ENCODE peak calls at places on chromosomes 4 and X, in ten cellular contexts. One of them, this sample, is unnamed.

GRCh38 chrX:2691543-2692220 is 587 bp downstream of the CD99 start:
- DNase-seq in uterus: peak
- DNase-seq in NCI-H524: no peak
- DNase-seq in osteocyte: no peak
- DNase-seq in gastrocnemius medialis: peak
- DNase-seq in ecto neural progenitor cell: peak
- DNase-seq in vagina: no peak
- DNase-seq in WTC11: no peak
- DNase-seq in foreskin fibroblast: no peak
- DNase-seq in hepatic stellate cell: peak
- DNase-seq in this sample: no peak

GRCh38 chrX:13747836-13748235 is 13.3 kb downstream of the OFD1 start:
- DNase-seq in osteocyte: no peak
- DNase-seq in hepatic stellate cell: peak
- DNase-seq in gastrocnemius medialis: no peak
- DNase-seq in uterus: no peak
- DNase-seq in NCI-H524: no peak
- DNase-seq in vagina: no peak
- DNase-seq in WTC11: peak
- DNase-seq in ecto neural progenitor cell: no peak
- DNase-seq in foreskin fibroblast: no peak
- DNase-seq in this sample: no peak

GRCh38 chr4:4880492-4880891 is 21.0 kb downstream of the MSX1 start:
- DNase-seq in WTC11: no peak
- DNase-seq in foreskin fibroblast: no peak
- DNase-seq in osteocyte: no peak
- DNase-seq in hepatic stellate cell: no peak
- DNase-seq in NCI-H524: no peak
- DNase-seq in gastrocnemius medialis: no peak
- DNase-seq in vagina: no peak
- DNase-seq in ecto neural progenitor cell: no peak
- DNase-seq in uterus: no peak
- DNase-seq in this sample: no peak

GRCh38 chr4:38069271-38069760 is 109.1 kb downstream of the PTTG2 start:
- DNase-seq in WTC11: peak
- DNase-seq in gastrocnemius medialis: no peak
- DNase-seq in NCI-H524: no peak
- DNase-seq in vagina: peak
- DNase-seq in foreskin fibroblast: no peak
- DNase-seq in uterus: peak
- DNase-seq in osteocyte: no peak
- DNase-seq in hepatic stellate cell: peak
- DNase-seq in ecto neural progenitor cell: no peak
- DNase-seq in this sample: no peak

GRCh38 chr4:188417181-188417580 is 277.9 kb downstream of the TRIML1 start:
- DNase-seq in uterus: no peak
- DNase-seq in ecto neural progenitor cell: peak
- DNase-seq in foreskin fibroblast: no peak
- DNase-seq in NCI-H524: no peak
- DNase-seq in vagina: no peak
- DNase-seq in WTC11: peak
- DNase-seq in hepatic stellate cell: no peak
- DNase-seq in gastrocnemius medialis: no peak
- DNase-seq in osteocyte: no peak
- DNase-seq in this sample: no peak

GRCh38 chrX:123330229-123330942 is 146.3 kb downstream of the GRIA3 start:
- DNase-seq in hepatic stellate cell: no peak
- DNase-seq in WTC11: no peak
- DNase-seq in ecto neural progenitor cell: no peak
- DNase-seq in osteocyte: no peak
- DNase-seq in vagina: no peak
- DNase-seq in foreskin fibroblast: no peak
- DNase-seq in gastrocnemius medialis: no peak
- DNase-seq in uterus: no peak
- DNase-seq in NCI-H524: no peak
- DNase-seq in this sample: no peak

GRCh38 chrX:9510980-9511379 is 46.1 kb downstream of the TBL1X start:
- DNase-seq in hepatic stellate cell: no peak
- DNase-seq in gastrocnemius medialis: no peak
- DNase-seq in vagina: no peak
- DNase-seq in uterus: no peak
- DNase-seq in foreskin fibroblast: no peak
- DNase-seq in ecto neural progenitor cell: no peak
- DNase-seq in NCI-H524: no peak
- DNase-seq in WTC11: no peak
- DNase-seq in osteocyte: no peak
- DNase-seq in this sample: no peak

GRCh38 chr4:113539408-113539807 is 222.1 kb downstream of the CAMK2D start:
- DNase-seq in NCI-H524: no peak
- DNase-seq in osteocyte: no peak
- DNase-seq in uterus: no peak
- DNase-seq in hepatic stellate cell: peak
- DNase-seq in WTC11: no peak
- DNase-seq in foreskin fibroblast: peak
- DNase-seq in ecto neural progenitor cell: no peak
- DNase-seq in vagina: no peak
- DNase-seq in gastrocnemius medialis: no peak
- DNase-seq in this sample: no peak

GRCh38 chr4:82049294-82049693 is 324.5 kb downstream of the HNRNPD start:
- DNase-seq in vagina: no peak
- DNase-seq in gastrocnemius medialis: no peak
- DNase-seq in NCI-H524: no peak
- DNase-seq in ecto neural progenitor cell: no peak
- DNase-seq in WTC11: no peak
- DNase-seq in uterus: no peak
- DNase-seq in foreskin fibroblast: no peak
- DNase-seq in hepatic stellate cell: no peak
- DNase-seq in osteocyte: no peak
- DNase-seq in this sample: no peak

GRCh38 chrX:40104649-40105015 is 6.9 kb upstream of the BCOR start:
- DNase-seq in uterus: peak
- DNase-seq in ecto neural progenitor cell: peak
- DNase-seq in gastrocnemius medialis: peak
- DNase-seq in hepatic stellate cell: peak
- DNase-seq in osteocyte: no peak
- DNase-seq in foreskin fibroblast: peak
- DNase-seq in WTC11: no peak
- DNase-seq in vagina: no peak
- DNase-seq in NCI-H524: no peak
- DNase-seq in this sample: no peak

GRCh38 chr4:116839826-116840225 is 245.6 kb downstream of the TRAM1L1 start:
- DNase-seq in uterus: no peak
- DNase-seq in hepatic stellate cell: no peak
- DNase-seq in osteocyte: no peak
- DNase-seq in NCI-H524: no peak
- DNase-seq in gastrocnemius medialis: no peak
- DNase-seq in foreskin fibroblast: no peak
- DNase-seq in vagina: no peak
- DNase-seq in WTC11: no peak
- DNase-seq in ecto neural progenitor cell: no peak
- DNase-seq in this sample: no peak

GRCh38 chr4:4859010-4859798 is at the start of gene MSX1:
- DNase-seq in vagina: no peak
- DNase-seq in uterus: peak
- DNase-seq in osteocyte: peak
- DNase-seq in ecto neural progenitor cell: peak
- DNase-seq in NCI-H524: peak
- DNase-seq in gastrocnemius medialis: peak
- DNase-seq in foreskin fibroblast: peak
- DNase-seq in WTC11: peak
- DNase-seq in hepatic stellate cell: peak
- DNase-seq in this sample: peak

GRCh38 chrX:140298946-140299345 is 205.9 kb downstream of the SOX3 start:
- DNase-seq in uterus: no peak
- DNase-seq in vagina: no peak
- DNase-seq in foreskin fibroblast: no peak
- DNase-seq in osteocyte: no peak
- DNase-seq in gastrocnemius medialis: no peak
- DNase-seq in WTC11: no peak
- DNase-seq in hepatic stellate cell: no peak
- DNase-seq in ecto neural progenitor cell: no peak
- DNase-seq in NCI-H524: no peak
- DNase-seq in this sample: no peak

GRCh38 chr4:5474756-5475155 is 233.6 kb downstream of the EVC2 start:
- DNase-seq in NCI-H524: no peak
- DNase-seq in gastrocnemius medialis: no peak
- DNase-seq in osteocyte: no peak
- DNase-seq in uterus: no peak
- DNase-seq in foreskin fibroblast: no peak
- DNase-seq in hepatic stellate cell: no peak
- DNase-seq in vagina: no peak
- DNase-seq in WTC11: no peak
- DNase-seq in ecto neural progenitor cell: no peak
- DNase-seq in this sample: no peak

GRCh38 chr4:2009651-2010233 is 968 bp upstream of the NELFA start:
- DNase-seq in osteocyte: no peak
- DNase-seq in NCI-H524: peak
- DNase-seq in foreskin fibroblast: peak
- DNase-seq in vagina: no peak
- DNase-seq in uterus: no peak
- DNase-seq in hepatic stellate cell: peak
- DNase-seq in gastrocnemius medialis: peak
- DNase-seq in WTC11: peak
- DNase-seq in ecto neural progenitor cell: peak
- DNase-seq in this sample: peak

GRCh38 chrX:10744011-10744410 is 123.6 kb upstream of the MID1 start:
- DNase-seq in hepatic stellate cell: no peak
- DNase-seq in gastrocnemius medialis: no peak
- DNase-seq in vagina: no peak
- DNase-seq in WTC11: no peak
- DNase-seq in uterus: no peak
- DNase-seq in NCI-H524: no peak
- DNase-seq in foreskin fibroblast: no peak
- DNase-seq in ecto neural progenitor cell: no peak
- DNase-seq in osteocyte: no peak
- DNase-seq in this sample: no peak

GRCh38 chr4:122073615-122074014 is 78.5 kb upstream of the BLTP1 start:
- DNase-seq in foreskin fibroblast: no peak
- DNase-seq in osteocyte: no peak
- DNase-seq in vagina: no peak
- DNase-seq in ecto neural progenitor cell: no peak
- DNase-seq in gastrocnemius medialis: no peak
- DNase-seq in WTC11: no peak
- DNase-seq in uterus: no peak
- DNase-seq in hepatic stellate cell: no peak
- DNase-seq in NCI-H524: peak
- DNase-seq in this sample: no peak

GRCh38 chr4:183395395-183395794 is 49.0 kb upstream of the CDKN2AIP start:
- DNase-seq in foreskin fibroblast: no peak
- DNase-seq in vagina: no peak
- DNase-seq in NCI-H524: no peak
- DNase-seq in ecto neural progenitor cell: no peak
- DNase-seq in hepatic stellate cell: no peak
- DNase-seq in WTC11: no peak
- DNase-seq in uterus: no peak
- DNase-seq in osteocyte: no peak
- DNase-seq in gastrocnemius medialis: no peak
- DNase-seq in this sample: no peak

GRCh38 chr4:156778606-156779005 is 193.0 kb downstream of the PDGFC start:
- DNase-seq in vagina: no peak
- DNase-seq in ecto neural progenitor cell: no peak
- DNase-seq in NCI-H524: no peak
- DNase-seq in WTC11: no peak
- DNase-seq in foreskin fibroblast: no peak
- DNase-seq in uterus: no peak
- DNase-seq in gastrocnemius medialis: no peak
- DNase-seq in hepatic stellate cell: no peak
- DNase-seq in osteocyte: no peak
- DNase-seq in this sample: no peak

GRCh38 chr4:148293571-148293970 is 148.6 kb downstream of the NR3C2 start:
- DNase-seq in WTC11: no peak
- DNase-seq in NCI-H524: no peak
- DNase-seq in uterus: no peak
- DNase-seq in hepatic stellate cell: no peak
- DNase-seq in ecto neural progenitor cell: no peak
- DNase-seq in vagina: no peak
- DNase-seq in gastrocnemius medialis: no peak
- DNase-seq in osteocyte: no peak
- DNase-seq in foreskin fibroblast: no peak
- DNase-seq in this sample: no peak

GRCh38 chr4:139593091-139593564 is 37.1 kb upstream of the SETD7 start:
- DNase-seq in uterus: no peak
- DNase-seq in NCI-H524: no peak
- DNase-seq in gastrocnemius medialis: no peak
- DNase-seq in hepatic stellate cell: peak
- DNase-seq in vagina: no peak
- DNase-seq in WTC11: no peak
- DNase-seq in ecto neural progenitor cell: no peak
- DNase-seq in osteocyte: no peak
- DNase-seq in foreskin fibroblast: no peak
- DNase-seq in this sample: no peak

GRCh38 chr4:150739591-150739990 is 157.6 kb downstream of the MAB21L2 start:
- DNase-seq in foreskin fibroblast: no peak
- DNase-seq in WTC11: no peak
- DNase-seq in vagina: no peak
- DNase-seq in hepatic stellate cell: no peak
- DNase-seq in uterus: no peak
- DNase-seq in osteocyte: no peak
- DNase-seq in NCI-H524: no peak
- DNase-seq in gastrocnemius medialis: no peak
- DNase-seq in ecto neural progenitor cell: no peak
- DNase-seq in this sample: no peak

GRCh38 chr4:17059192-17059634 is 160.8 kb upstream of the LDB2 start:
- DNase-seq in NCI-H524: no peak
- DNase-seq in hepatic stellate cell: peak
- DNase-seq in foreskin fibroblast: peak
- DNase-seq in uterus: peak
- DNase-seq in vagina: no peak
- DNase-seq in gastrocnemius medialis: peak
- DNase-seq in WTC11: no peak
- DNase-seq in ecto neural progenitor cell: no peak
- DNase-seq in osteocyte: no peak
- DNase-seq in this sample: no peak

GRCh38 chrX:136080766-136081165 is 66.6 kb upstream of the FHL1 start:
- DNase-seq in osteocyte: no peak
- DNase-seq in ecto neural progenitor cell: no peak
- DNase-seq in vagina: no peak
- DNase-seq in NCI-H524: no peak
- DNase-seq in hepatic stellate cell: no peak
- DNase-seq in gastrocnemius medialis: no peak
- DNase-seq in foreskin fibroblast: no peak
- DNase-seq in WTC11: no peak
- DNase-seq in uterus: no peak
- DNase-seq in this sample: no peak

GRCh38 chr4:125389713-125390112 is 75.0 kb downstream of the FAT4 start:
- DNase-seq in uterus: no peak
- DNase-seq in vagina: no peak
- DNase-seq in ecto neural progenitor cell: no peak
- DNase-seq in WTC11: no peak
- DNase-seq in hepatic stellate cell: peak
- DNase-seq in gastrocnemius medialis: no peak
- DNase-seq in osteocyte: no peak
- DNase-seq in foreskin fibroblast: peak
- DNase-seq in NCI-H524: no peak
- DNase-seq in this sample: no peak

GRCh38 chr4:2843909-2844584 is 403 bp downstream of the ADD1 start:
- DNase-seq in osteocyte: no peak
- DNase-seq in vagina: no peak
- DNase-seq in uterus: peak
- DNase-seq in hepatic stellate cell: peak
- DNase-seq in gastrocnemius medialis: peak
- DNase-seq in WTC11: peak
- DNase-seq in foreskin fibroblast: no peak
- DNase-seq in NCI-H524: no peak
- DNase-seq in ecto neural progenitor cell: peak
- DNase-seq in this sample: no peak

GRCh38 chr4:72377491-72378194 is 191.4 kb downstream of the ADAMTS3 start:
- DNase-seq in hepatic stellate cell: no peak
- DNase-seq in WTC11: no peak
- DNase-seq in foreskin fibroblast: no peak
- DNase-seq in osteocyte: no peak
- DNase-seq in uterus: no peak
- DNase-seq in vagina: no peak
- DNase-seq in NCI-H524: no peak
- DNase-seq in gastrocnemius medialis: no peak
- DNase-seq in ecto neural progenitor cell: no peak
- DNase-seq in this sample: no peak

GRCh38 chrX:55695227-55696018 is 22.1 kb upstream of the RRAGB start:
- DNase-seq in WTC11: no peak
- DNase-seq in ecto neural progenitor cell: no peak
- DNase-seq in NCI-H524: no peak
- DNase-seq in vagina: no peak
- DNase-seq in hepatic stellate cell: no peak
- DNase-seq in uterus: no peak
- DNase-seq in foreskin fibroblast: no peak
- DNase-seq in gastrocnemius medialis: no peak
- DNase-seq in osteocyte: no peak
- DNase-seq in this sample: no peak

This sample was measured in effector memory CD4-positive, alpha-beta T cell.